ENCODE peak calls at places on chromosome 2, in six cellular contexts. B is retinal pigment epithelial cell; Y is stimulated activated CD8-positive, alpha-beta memory T cell treated with anti-CD3 and anti-CD28 coated beads, Interleukin-4, amount 100 ng/mL, for 4 hours; K is T-cell; Z is iPS DF 19.7; L is T-helper 9 cell. R is an unnamed sample.

GRCh38 chr2:200735061-200735460 is 76.6 kb upstream of the BZW1 start:
- DNase-seq in B (no peak), Y (no peak), K (no peak), Z (no peak), L (no peak), R (no peak)

GRCh38 chr2:180677200-180677599 is 303.2 kb upstream of the UBE2E3 start:
- DNase-seq in B (no peak), Y (no peak), K (no peak), Z (no peak), L (no peak), R (no peak)

GRCh38 chr2:122203523-122203922 is 448.1 kb downstream of the TSN start:
- DNase-seq in B (peak; percentile 90), Y (no peak), K (no peak), Z (no peak), L (no peak), R (no peak)

GRCh38 chr2:118148133-118148532 is 59.9 kb downstream of the INSIG2 start:
- DNase-seq in B (no peak), Y (no peak), K (no peak), Z (no peak), L (no peak), R (no peak)

GRCh38 chr2:96602330-96602823 is 35.7 kb downstream of the KANSL3 start:
- DNase-seq in B (no peak), Y (no peak), K (no peak), Z (no peak), L (no peak), R (peak; percentile 53)

GRCh38 chr2:41716497-41716896 is 331.3 kb upstream of the PKDCC start:
- DNase-seq in B (no peak), Y (no peak), K (no peak), Z (no peak), L (no peak), R (no peak)

GRCh38 chr2:217947341-217948316 is 55.2 kb downstream of the TNS1 start:
- DNase-seq in B (no peak), Y (no peak), K (no peak), Z (peak; percentile 61), L (no peak), R (no peak)

GRCh38 chr2:71455011-71455740 is 1.8 kb downstream of the DYSF start:
- DNase-seq in B (no peak), Y (no peak), K (no peak), Z (no peak), L (no peak), R (no peak)

GRCh38 chr2:236607471-236608307 is 38.1 kb downstream of the ACKR3 start:
- DNase-seq in B (no peak), Y (no peak), K (no peak), Z (no peak), L (no peak), R (no peak)

GRCh38 chr2:24771905-24772586 is 21.1 kb downstream of the PTRHD1 start:
- DNase-seq in B (no peak), Y (no peak), K (no peak), Z (no peak), L (no peak), R (no peak)

R was measured in transverse colon.